ENCODE peak calls at places on chromosomes 6 and 20, in six cellular contexts. W is choroid plexus epithelial cell, Q is B cell, Z is LoVo, P is GDM1, U is NCI-H69. G is an unnamed sample.

GRCh38 chr20:15320941-15321340 is 983.5 kb upstream of the FLRT3 start:
- DNase-seq in P (no peak), Z (no peak), Q (no peak), W (no peak), U (no peak), G (no peak)

GRCh38 chr20:32580194-32580593 is 4.9 kb downstream of the NOL4L start:
- DNase-seq in U (no peak), W (no peak), Z (no peak), P (no peak), Q (no peak), G (no peak)

GRCh38 chr20:41499961-41500725 is 118.0 kb downstream of the CHD6 start:
- DNase-seq in Z (no peak), U (peak; percentile 85), P (no peak), Q (no peak), W (peak; percentile 50), G (no peak)

GRCh38 chr6:73739097-73739496 is 43.1 kb downstream of the CD109 start:
- DNase-seq in P (peak; percentile 31), U (peak; percentile 61), W (peak; percentile 89), Z (peak; percentile 62), Q (peak; percentile 50), G (peak; percentile 44)

GRCh38 chr6:132725947-132726607 is 12.2 kb upstream of the VNN1 start:
- DNase-seq in W (no peak), Z (no peak), U (no peak), Q (no peak), P (no peak), G (no peak)

GRCh38 chr6:80733645-80734044 is 627.2 kb downstream of the BCKDHB start:
- DNase-seq in W (no peak), Z (no peak), Q (no peak), P (no peak), U (peak; percentile 14), G (no peak)

GRCh38 chr6:131950767-131951575 is at the start of gene CCN2:
- DNase-seq in W (peak; percentile 100), Z (peak; percentile 87), P (peak; percentile 23), Q (peak; percentile 49), U (peak; percentile 63), G (peak; percentile 95)

GRCh38 chr20:19750907-19751636 is 7.0 kb upstream of the RIN2 start:
- DNase-seq in Z (peak; percentile 16), P (no peak), W (no peak), Q (peak; percentile 53), U (no peak), G (no peak)

GRCh38 chr20:46324379-46324778 is 16.1 kb upstream of the CDH22 start:
- DNase-seq in Q (no peak), P (no peak), W (no peak), U (no peak), Z (no peak), G (no peak)

GRCh38 chr6:40796280-40797223 is 209.4 kb upstream of the LRFN2 start:
- DNase-seq in W (peak; percentile 29), Q (no peak), U (peak; percentile 25), Z (no peak), P (no peak), G (no peak)

GRCh38 chr6:34202329-34203201 is 34.1 kb upstream of the HMGA1 start:
- DNase-seq in Q (no peak), P (no peak), W (no peak), U (no peak), Z (no peak), G (no peak)

GRCh38 chr6:157240059-157240959 is 83.0 kb downstream of the TMEM242 start:
- DNase-seq in U (peak; percentile 88), Q (no peak), P (no peak), W (no peak), Z (peak; percentile 29), G (peak; percentile 47)

GRCh38 chr20:24109008-24109407 is 120.4 kb upstream of the GGTLC1 start:
- DNase-seq in W (no peak), U (no peak), Z (no peak), P (no peak), Q (no peak), G (no peak)

GRCh38 chr6:35140991-35141720 is at the start of gene TCP11:
- DNase-seq in Z (no peak), P (no peak), U (peak; percentile 34), W (no peak), Q (no peak), G (no peak)

GRCh38 chr20:56691325-56691990 is 62.4 kb downstream of the TFAP2C start:
- DNase-seq in W (no peak), Z (no peak), Q (no peak), P (no peak), U (no peak), G (no peak)

GRCh38 chr6:108562503-108562993 is 1.8 kb downstream of the FOXO3 start:
- DNase-seq in U (peak; percentile 93), Z (no peak), Q (no peak), W (peak; percentile 82), P (no peak), G (peak; percentile 60)

GRCh38 chr6:119312875-119313338 is 36.7 kb downstream of the MAN1A1 start:
- DNase-seq in U (no peak), P (no peak), Q (no peak), Z (no peak), W (no peak), G (no peak)

GRCh38 chr20:42958367-42959112 is 231.2 kb downstream of the PTPRT start:
- DNase-seq in Q (no peak), W (no peak), P (no peak), U (no peak), Z (no peak), G (no peak)

GRCh38 chr6:157241411-157241979 is 81.8 kb downstream of the TMEM242 start:
- DNase-seq in Z (no peak), P (no peak), U (peak; percentile 31), W (no peak), Q (no peak), G (no peak)

GRCh38 chr6:72811971-72812421 is 190.1 kb downstream of the KCNQ5 start:
- DNase-seq in P (no peak), U (no peak), Z (peak; percentile 42), Q (no peak), W (peak; percentile 30), G (no peak)

GRCh38 chr20:38165089-38165965 is at the start of gene TGM2:
- DNase-seq in U (peak; percentile 69), P (no peak), W (peak; percentile 77), Z (peak; percentile 80), Q (peak; percentile 80), G (peak; percentile 92)

GRCh38 chr20:38759135-38759534 is 10.9 kb downstream of the ACTR5 start:
- DNase-seq in Q (no peak), Z (no peak), P (no peak), U (no peak), W (no peak), G (no peak)

GRCh38 chr6:105162377-105162776 is 17.4 kb downstream of the POPDC3 start:
- DNase-seq in P (no peak), U (no peak), Z (no peak), W (no peak), Q (no peak), G (no peak)

GRCh38 chr20:3900187-3900604 is 11.0 kb downstream of the PANK2 start:
- DNase-seq in W (no peak), U (peak; percentile 27), Z (no peak), P (no peak), Q (no peak), G (no peak)

GRCh38 chr6:15843764-15844163 is 180.9 kb upstream of the DTNBP1 start:
- DNase-seq in P (no peak), U (no peak), Q (no peak), Z (no peak), W (no peak), G (no peak)

G was measured in HTR-8/SVneo.